ENCODE peak calls at places on chromosomes 13 and 19, in eight cellular contexts. O is HFF-Myc; T is COR-L47; V is endodermal cell; F is T follicular helper cell; C is skeletal muscle cell; E is stimulated activated CD4-positive, alpha-beta T cell treated with anti-CD3 and anti-CD28 coated beads, TNF-alpha, amount 100 ng/mL, for 48 hours; R is T-helper 2 cell. A is an unnamed sample.

GRCh38 chr19:4802711-4803110 is 11.2 kb downstream of the FEM1A start:
- DNase-seq in O (no peak), C (no peak), F (no peak), T (no peak), V (no peak), R (no peak), E (no peak), A (no peak)

GRCh38 chr19:46303702-46304397 is 7.0 kb downstream of the HIF3A start:
- DNase-seq in E (no peak), F (no peak), R (no peak), O (no peak), C (no peak), V (peak), T (no peak), A (no peak)

GRCh38 chr13:111566567-111566966 is 246.1 kb downstream of the TEX29 start:
- DNase-seq in F (no peak), E (no peak), V (no peak), R (no peak), C (no peak), O (no peak), T (no peak), A (no peak)

GRCh38 chr19:42270346-42271044 is 1.4 kb downstream of the CIC start:
- DNase-seq in O (no peak), F (peak), T (peak), E (peak), C (no peak), R (peak), V (no peak), A (peak)

GRCh38 chr13:107234315-107234714 is 666.4 kb upstream of the ARGLU1 start:
- DNase-seq in C (no peak), T (no peak), E (no peak), O (no peak), R (no peak), V (no peak), F (no peak), A (no peak)

GRCh38 chr13:87941244-87941643 is 270.1 kb downstream of the SLITRK5 start:
- DNase-seq in T (no peak), F (no peak), E (no peak), O (no peak), V (no peak), R (no peak), C (no peak), A (no peak)

GRCh38 chr13:94344126-94344863 is 135.2 kb downstream of the DCT start:
- DNase-seq in O (no peak), V (no peak), E (no peak), T (no peak), C (no peak), R (no peak), F (no peak), A (no peak)

GRCh38 chr19:2567580-2567979 is 91.7 kb downstream of the GADD45B start:
- DNase-seq in V (peak), F (no peak), T (no peak), E (no peak), R (no peak), O (no peak), C (no peak), A (peak)

GRCh38 chr19:19568802-19569756 is 31.0 kb downstream of the CILP2 start:
- DNase-seq in T (no peak), F (no peak), E (no peak), V (no peak), O (no peak), C (no peak), R (no peak), A (no peak)

GRCh38 chr19:47487551-47488515 is 3.8 kb upstream of the KPTN start:
- DNase-seq in F (no peak), R (no peak), C (no peak), V (no peak), O (no peak), E (no peak), T (no peak), A (no peak)

GRCh38 chr13:35716186-35716585 is 239.7 kb upstream of the MAB21L1 start:
- DNase-seq in C (no peak), V (no peak), E (no peak), O (no peak), T (no peak), F (no peak), R (no peak), A (no peak)

GRCh38 chr19:10535613-10536012 is 8.1 kb upstream of the ATG4D start:
- DNase-seq in T (no peak), C (no peak), R (no peak), F (no peak), V (no peak), O (no peak), E (no peak), A (no peak)

GRCh38 chr13:46134961-46135522 is 30.2 kb upstream of the CPB2 start:
- DNase-seq in C (no peak), O (peak), E (no peak), R (no peak), V (peak), T (no peak), F (no peak), A (no peak)